ENCODE peak calls at places on chromosomes 6 and 20, in five cellular contexts. P is GM18507, K is DMS153, O is left cardiac atrium, B is dorsolateral prefrontal cortex. M is an unnamed sample.
A peak's percentile ranks its signal among the peaks of the same experiment; 100 is the strongest.

GRCh38 chr20:15760217-15760567 is 813.1 kb downstream of the KIF16B start:
- DNase-seq in P (no peak), O (no peak), K (no peak), B (no peak), M (no peak)

GRCh38 chr6:115287467-115287866 is 773.2 kb downstream of the FRK start:
- DNase-seq in B (no peak), K (no peak), P (no peak), O (no peak), M (no peak)

GRCh38 chr6:70547905-70548304 is 18.8 kb upstream of the SDHAF4 start:
- DNase-seq in K (no peak), P (no peak), B (no peak), O (no peak), M (no peak)

GRCh38 chr20:438581-439469 is 23.5 kb downstream of the TBC1D20 start:
- DNase-seq in O (peak; percentile 54), P (no peak), K (no peak), B (no peak), M (no peak)

GRCh38 chr20:9397928-9398327 is 116.5 kb upstream of the LAMP5 start:
- DNase-seq in O (no peak), P (no peak), B (no peak), K (no peak), M (peak; percentile 18)

GRCh38 chr6:3868544-3868943 is 19.4 kb downstream of the FAM50B start:
- DNase-seq in P (no peak), K (no peak), O (no peak), B (no peak), M (no peak)

GRCh38 chr6:136347847-136348246 is 58.2 kb upstream of the BCLAF1 start:
- DNase-seq in B (no peak), K (peak; percentile 59), O (peak; percentile 27), P (no peak), M (no peak)

GRCh38 chr6:104788400-104788799 is 71.3 kb downstream of the HACE1 start:
- DNase-seq in P (no peak), K (no peak), B (no peak), O (no peak), M (no peak)

GRCh38 chr6:168384045-168385038 is 56.6 kb upstream of the SMOC2 start:
- DNase-seq in O (no peak), B (no peak), K (no peak), P (no peak), M (no peak)

GRCh38 chr20:63642518-63643247 is 10.5 kb downstream of the STMN3 start:
- DNase-seq in O (no peak), P (no peak), B (no peak), K (no peak), M (no peak)

GRCh38 chr6:135331002-135331401 is 149.9 kb downstream of the MYB start:
- DNase-seq in P (no peak), O (no peak), K (no peak), B (no peak), M (no peak)

GRCh38 chr6:79076160-79076559 is 1.9 kb downstream of the PHIP start:
- DNase-seq in K (no peak), O (no peak), P (no peak), B (no peak), M (no peak)

GRCh38 chr6:46985943-46986342 is 56.2 kb downstream of the ADGRF1 start:
- DNase-seq in O (no peak), K (no peak), P (no peak), B (no peak), M (no peak)

GRCh38 chr20:36084897-36085617 is 69.5 kb upstream of the EPB41L1 start:
- DNase-seq in B (no peak), K (no peak), P (no peak), O (no peak), M (no peak)

GRCh38 chr20:43731469-43731868 is 4.7 kb upstream of the GTSF1L start:
- DNase-seq in B (no peak), P (no peak), K (no peak), O (no peak), M (no peak)

GRCh38 chr6:157227202-157228166 is 95.8 kb downstream of the TMEM242 start:
- DNase-seq in O (no peak), P (no peak), B (peak; percentile 33), K (no peak), M (peak; percentile 54)

GRCh38 chr6:109296971-109297372 is 85.3 kb downstream of the CD164 start:
- DNase-seq in P (no peak), B (no peak), K (peak; percentile 87), O (no peak), M (no peak)

GRCh38 chr20:61346996-61347906 is 95.2 kb downstream of the CDH4 start:
- DNase-seq in B (no peak), K (no peak), P (no peak), O (no peak), M (no peak)

GRCh38 chr6:36829919-36830544 is 9.2 kb downstream of the CPNE5 start:
- DNase-seq in O (peak; percentile 81), B (no peak), K (no peak), P (no peak), M (no peak)